ENCODE peak calls at places on chromosomes 1 and 21, in five cellular contexts. Y, E, F, B and P are unnamed samples.

GRCh38 chr1:159091547-159092397 is 15.2 kb upstream of the AIM2 start:
- DNase-seq in B (no peak), F (peak; percentile 33), Y (no peak), E (peak; percentile 78), P (no peak)

GRCh38 chr1:163928080-163928479 is 606.3 kb downstream of the NUF2 start:
- DNase-seq in Y (no peak), E (no peak), F (no peak), B (no peak), P (no peak)

GRCh38 chr1:112625696-112626095 is 6.1 kb downstream of the CAPZA1 start:
- DNase-seq in Y (no peak), B (peak; percentile 39), E (peak; percentile 34), F (no peak), P (peak; percentile 37)

GRCh38 chr1:70528591-70529333 is 117.7 kb downstream of the CTH start:
- DNase-seq in E (peak; percentile 36), F (no peak), B (no peak), Y (peak; percentile 65), P (peak; percentile 21)

GRCh38 chr1:159944623-159945455 is 574 bp downstream of the IGSF9 start:
- DNase-seq in F (no peak), E (no peak), B (no peak), Y (peak; percentile 72), P (no peak)

GRCh38 chr1:9929431-9930385 is 13.5 kb downstream of the LZIC start:
- DNase-seq in B (no peak), E (no peak), F (no peak), Y (peak; percentile 75), P (no peak)

GRCh38 chr1:94602312-94602711 is 60.8 kb upstream of the F3 start:
- DNase-seq in E (peak; percentile 90), Y (no peak), F (no peak), B (no peak), P (no peak)

GRCh38 chr1:179709841-179710329 is 33.2 kb upstream of the FAM163A start:
- DNase-seq in E (peak; percentile 29), F (peak; percentile 44), B (no peak), Y (no peak), P (peak; percentile 18)

GRCh38 chr1:56033321-56034037 is 545.9 kb downstream of the PLPP3 start:
- DNase-seq in E (no peak), B (no peak), F (no peak), Y (no peak), P (no peak)
- H3K4me3 ChIP-seq in E (no peak overlapping the region), B (no peak overlapping the region), F (no peak overlapping the region), Y (no peak overlapping the region), P (no peak overlapping the region)

GRCh38 chr21:45957986-45958610 is 23.5 kb upstream of the COL6A1 start:
- DNase-seq in Y (no peak), F (no peak), B (no peak), E (peak; percentile 91), P (peak; percentile 41)
- H3K4me3 ChIP-seq in Y (no peak overlapping the region), F (no peak overlapping the region), B (no peak overlapping the region), E (peak overlapping the region; percentile 30), P (peak overlapping the region; percentile 0)

DNA sequence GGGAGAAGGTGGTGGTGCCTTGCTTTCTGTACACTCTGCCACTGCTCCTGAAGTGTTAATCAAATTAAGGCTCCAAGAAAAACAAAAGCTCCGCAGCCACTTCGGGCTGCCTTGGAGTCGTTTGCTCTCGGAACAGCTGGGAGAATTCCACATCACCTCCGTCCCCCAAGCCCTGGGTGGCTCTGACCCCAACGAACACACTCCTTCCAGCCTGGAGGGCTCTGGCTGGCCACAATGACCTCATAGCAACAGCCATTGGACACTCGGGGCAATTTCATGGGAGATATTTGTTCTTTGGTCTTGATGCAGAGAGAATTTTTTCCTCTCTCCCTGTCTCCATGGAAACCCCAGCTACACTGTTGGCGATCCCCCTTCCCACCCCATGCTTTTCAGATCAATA is 1.4 kb downstream of the WNT4 start:
- DNase-seq in B (no peak), E (no peak), Y (peak; percentile 63), F (no peak), P (no peak)
- H3K4me3 ChIP-seq in B (peak overlapping the region; percentile 61), E (no peak overlapping the region), Y (peak overlapping the region; percentile 49), F (no peak overlapping the region), P (no peak overlapping the region)

GRCh38 chr21:42786884-42787283 is 92.5 kb downstream of the WDR4 start:
- DNase-seq in E (no peak), B (no peak), F (no peak), Y (no peak), P (no peak)
- H3K4me3 ChIP-seq in E (no peak overlapping the region), B (no peak overlapping the region), F (no peak overlapping the region), Y (no peak overlapping the region), P (no peak overlapping the region)

GRCh38 chr21:45166931-45167330 is 92.6 kb downstream of the ADARB1 start:
- DNase-seq in E (no peak), F (no peak), Y (peak; percentile 26), B (no peak), P (no peak)

GRCh38 chr21:45169001-45169400 is 94.6 kb downstream of the ADARB1 start:
- DNase-seq in B (no peak), E (no peak), F (no peak), Y (no peak), P (no peak)

GRCh38 chr21:45168522-45168921 is 94.1 kb downstream of the ADARB1 start:
- DNase-seq in E (no peak), F (no peak), B (no peak), Y (no peak), P (no peak)

GRCh38 chr21:45169682-45170081 is 95.3 kb downstream of the ADARB1 start:
- DNase-seq in Y (no peak), B (no peak), E (no peak), F (no peak), P (no peak)

GRCh38 chr21:45167796-45168222 is 93.4 kb downstream of the ADARB1 start:
- DNase-seq in F (peak; percentile 29), B (no peak), E (peak; percentile 71), Y (no peak), P (no peak)
- H3K4me3 ChIP-seq in F (no peak overlapping the region), B (no peak overlapping the region), E (no peak overlapping the region), Y (no peak overlapping the region), P (no peak overlapping the region)

DNA sequence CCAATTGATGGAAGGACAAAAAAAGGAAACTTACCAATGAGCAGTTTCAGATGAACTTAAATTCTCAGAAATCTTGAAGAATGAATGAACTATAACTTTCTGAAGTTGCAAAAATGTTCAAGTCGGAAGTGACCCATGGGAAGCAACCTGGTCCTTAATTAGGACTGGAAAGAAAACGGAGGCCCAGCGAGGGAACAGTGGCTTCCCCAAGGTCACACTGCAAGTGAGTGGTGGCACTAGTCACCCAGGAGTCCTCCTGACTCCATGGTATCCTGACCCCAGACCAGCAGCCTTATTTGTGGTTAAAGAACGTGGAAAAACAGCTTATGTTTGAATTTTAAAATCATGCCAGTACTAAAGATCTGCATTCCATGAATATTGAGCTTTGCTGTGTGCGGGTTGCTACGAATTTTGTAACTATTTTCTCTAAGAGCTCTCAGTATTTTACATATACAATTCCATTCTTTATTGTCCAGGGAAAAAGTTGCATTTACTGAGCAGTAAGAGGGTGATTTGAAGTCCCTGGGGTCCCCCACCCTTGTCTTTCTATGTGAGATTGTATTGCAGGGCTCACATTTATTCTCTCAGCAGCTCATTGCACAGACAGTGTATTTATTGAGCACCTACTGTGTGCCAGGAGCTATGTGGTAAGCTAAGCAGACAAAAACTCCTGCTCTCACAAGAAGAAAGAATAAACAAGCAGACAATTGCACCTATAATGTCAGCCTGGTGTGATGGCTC is 61.5 kb upstream of the ATP5PO start:
- DNase-seq in B (no peak), F (no peak), E (no peak), Y (no peak), P (no peak)
- H3K4me3 ChIP-seq in B (no peak overlapping the region), F (peak overlapping the region; percentile 21), E (no peak overlapping the region), Y (no peak overlapping the region), P (no peak overlapping the region)

GRCh38 chr1:147078606-147079399 is 93.5 kb downstream of the PRKAB2 start:
- DNase-seq in E (no peak), B (no peak), Y (peak; percentile 57), F (no peak), P (no peak)
- H3K4me3 ChIP-seq in E (no peak overlapping the region), B (peak overlapping the region; percentile 34), Y (no peak overlapping the region), F (no peak overlapping the region), P (no peak overlapping the region)

GRCh38 chr1:229924639-229925038 is 142.4 kb upstream of the GALNT2 start:
- DNase-seq in F (no peak), B (no peak), Y (peak; percentile 32), E (no peak), P (no peak)

GRCh38 chr1:229920683-229921082 is 146.4 kb upstream of the GALNT2 start:
- DNase-seq in F (no peak), B (no peak), E (no peak), Y (no peak), P (no peak)

DNA sequence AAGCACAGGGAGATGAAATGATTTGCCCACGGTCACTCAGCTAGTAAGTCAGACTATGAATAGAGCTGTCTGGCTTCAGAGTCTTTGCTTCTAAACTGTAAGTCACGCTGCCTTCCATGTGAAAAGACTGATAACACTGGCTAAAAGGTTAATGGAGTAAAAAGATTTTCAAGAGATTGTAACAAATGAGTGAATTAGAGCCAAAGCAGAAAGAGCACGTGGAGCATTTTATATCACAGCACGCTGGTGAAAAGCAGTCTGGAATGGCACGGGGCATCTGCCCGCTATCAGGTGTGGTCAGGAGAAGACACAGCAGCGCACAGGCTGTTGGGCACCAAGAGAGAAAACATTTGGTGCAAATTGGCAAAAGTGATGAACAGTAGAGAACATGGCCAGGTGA is 144.8 kb upstream of the GALNT2 start:
- DNase-seq in F (no peak), B (no peak), E (no peak), Y (no peak), P (no peak)
- H3K4me3 ChIP-seq in F (no peak overlapping the region), B (no peak overlapping the region), E (no peak overlapping the region), Y (no peak overlapping the region), P (no peak overlapping the region)

GRCh38 chr1:170261669-170262068 is 115.9 kb downstream of the NTMT2 start:
- DNase-seq in Y (no peak), B (no peak), E (peak; percentile 94), F (no peak), P (no peak)
- H3K4me3 ChIP-seq in Y (no peak overlapping the region), B (no peak overlapping the region), E (no peak overlapping the region), F (no peak overlapping the region), P (no peak overlapping the region)